ENCODE peak calls at places on chromosomes 16 and 17, in eight cellular contexts. V, A, H, O, J, R, T and P are unnamed samples.

GRCh38 chr16:56314244-56314850 is 111.0 kb downstream of the AMFR start:
- DNase-seq in V (no peak), A (no peak), H (no peak), O (peak; percentile 6), J (no peak), R (no peak), T (no peak), P (no peak)

GRCh38 chr17:45790296-45790922 is 6.3 kb downstream of the CRHR1 start:
- DNase-seq in V (no peak), A (no peak), H (no peak), O (no peak), J (no peak), R (no peak), T (no peak), P (peak; percentile 21)

GRCh38 chr16:88005968-88006367 is 54.7 kb downstream of the BANP start:
- DNase-seq in V (no peak), A (no peak), H (no peak), O (no peak), J (no peak), R (no peak), T (no peak), P (no peak)

GRCh38 chr17:51857052-51857593 is 301.4 kb downstream of the CA10 start:
- DNase-seq in V (no peak), A (no peak), H (no peak), O (no peak), J (no peak), R (no peak), T (peak; percentile 65), P (no peak)

GRCh38 chr16:1708768-1709180 is 2.8 kb downstream of the MAPK8IP3 start:
- DNase-seq in V (peak; percentile 62), A (no peak), H (no peak), O (no peak), J (no peak), R (no peak), T (no peak), P (peak; percentile 70)

GRCh38 chr16:10465821-10466220 is 80.0 kb downstream of the ATF7IP2 start:
- DNase-seq in V (no peak), A (no peak), H (peak; percentile 10), O (no peak), J (no peak), R (no peak), T (no peak), P (no peak)

GRCh38 chr17:29390856-29391631 is 881 bp downstream of the TAOK1 start:
- DNase-seq in V (peak; percentile 22), A (peak; percentile 14), H (no peak), O (peak; percentile 77), J (no peak), R (no peak), T (peak; percentile 90), P (peak; percentile 57)

GRCh38 chr16:81715358-81716196 is 63.5 kb upstream of the PLCG2 start:
- DNase-seq in V (no peak), A (no peak), H (no peak), O (peak; percentile 6), J (no peak), R (peak; percentile 63), T (no peak), P (no peak)

GRCh38 chr17:49698005-49698404 is 9.8 kb downstream of the SLC35B1 start:
- DNase-seq in V (no peak), A (no peak), H (no peak), O (no peak), J (no peak), R (no peak), T (no peak), P (no peak)

GRCh38 chr16:1647904-1648303 is 30.2 kb upstream of the JPT2 start:
- DNase-seq in V (no peak), A (no peak), H (no peak), O (no peak), J (no peak), R (peak; percentile 34), T (no peak), P (no peak)

GRCh38 chr16:10120953-10121352 is 61.3 kb downstream of the GRIN2A start:
- DNase-seq in V (no peak), A (no peak), H (no peak), O (no peak), J (no peak), R (no peak), T (no peak), P (no peak)